ENCODE peak calls at places on chromosomes 2 and 18, in six cellular contexts. E, Z, D, X, Q and N are unnamed samples. For H3K4me1, the result is how much of the 10 kb centered on the place peaks cover.

GRCh38 chr2:226665306-226665831 is 134.3 kb downstream of the IRS1 start:
- DNase-seq in E (no peak), X (no peak), Q (no peak), Z (no peak), D (no peak), N (no peak)

GRCh38 chr2:160039166-160039903 is 23.1 kb downstream of the PLA2R1 start:
- DNase-seq in E (no peak), D (no peak), X (no peak), Q (no peak), Z (no peak), N (no peak)

GRCh38 chr2:37923308-37924055 is 1.6 kb upstream of the RMDN2 start:
- DNase-seq in Z (no peak), E (no peak), Q (no peak), X (no peak), D (no peak), N (no peak)

GRCh38 chr2:24973812-24974211 is 2.1 kb upstream of the DNAJC27 start:
- DNase-seq in Q (no peak), X (no peak), Z (no peak), E (no peak), D (no peak), N (no peak)

GRCh38 chr18:54906636-54907180 is 52.6 kb downstream of the CCDC68 start:
- DNase-seq in E (no peak), D (no peak), Q (no peak), X (no peak), Z (no peak), N (peak)

GRCh38 chr2:65576861-65577601 is 144.6 kb upstream of the SPRED2 start:
- DNase-seq in D (no peak), X (no peak), Q (peak), Z (no peak), E (no peak), N (peak)

GRCh38 chr2:134134313-134134706 is 119.6 kb upstream of the MGAT5 start:
- DNase-seq in D (no peak), E (no peak), Q (no peak), Z (no peak), X (no peak), N (no peak)

GRCh38 chr2:164778723-164779122 is 62.9 kb downstream of the COBLL1 start:
- DNase-seq in D (no peak), X (no peak), E (no peak), Z (no peak), Q (no peak), N (no peak)

GRCh38 chr2:237498341-237498740 is 11.3 kb downstream of the MLPH start:
- DNase-seq in X (no peak), E (no peak), D (no peak), Z (no peak), Q (no peak), N (no peak)

GRCh38 chr2:168757223-168757622 is 45.2 kb upstream of the NOSTRIN start:
- DNase-seq in Q (no peak), Z (no peak), E (no peak), X (no peak), D (no peak), N (no peak)

GRCh38 chr18:12076424-12077140 is 17.1 kb upstream of the ANKRD62 start:
- DNase-seq in X (no peak), D (no peak), Q (peak), Z (no peak), E (peak), N (peak)

GRCh38 chr2:188079176-188079575 is 212.5 kb upstream of the GULP1 start:
- DNase-seq in X (no peak), Z (no peak), D (no peak), Q (no peak), E (no peak), N (peak)

DNA sequence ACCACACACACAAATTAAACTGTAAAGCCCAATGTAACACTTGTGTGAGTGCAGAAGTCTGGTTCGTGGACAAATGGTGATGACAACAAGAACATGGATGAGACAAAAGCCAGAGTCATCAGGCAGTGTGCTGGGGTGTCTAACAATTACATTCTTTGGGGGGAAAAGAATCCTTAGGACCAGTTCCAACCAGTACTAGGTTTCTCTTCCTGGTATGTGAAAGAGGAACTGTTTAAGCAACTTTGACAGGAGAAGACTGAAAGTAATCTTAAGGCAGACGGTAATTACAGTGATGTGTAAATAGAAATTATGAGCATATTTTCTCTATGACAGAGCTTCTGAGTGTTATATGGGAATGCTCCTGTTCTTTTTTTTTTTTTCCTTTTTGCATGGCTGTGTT is 133.4 kb downstream of the AFF3 start:
- DNase-seq in Z (no peak), X (no peak), Q (no peak), E (no peak), D (no peak), N (peak)
- H3K4me1 ChIP-seq in Z (under half), X (under half), Q (under half), E (under half), D (under half), N (under half)

GRCh38 chr18:72948439-72948838 is 80.7 kb upstream of the NETO1 start:
- DNase-seq in E (no peak), Z (no peak), D (no peak), X (no peak), Q (no peak), N (no peak)
- H3K4me1 ChIP-seq in E (under half), Z (under half), D (under half), X (under half), Q (under half), N (under half)

GRCh38 chr2:101745711-101746694 is 48.5 kb downstream of the MAP4K4 start:
- DNase-seq in X (no peak), Q (no peak), E (no peak), Z (no peak), D (no peak), N (no peak)

GRCh38 chr2:101740555-101740964 is 43.1 kb downstream of the MAP4K4 start:
- DNase-seq in Q (no peak), E (no peak), D (no peak), Z (no peak), X (no peak), N (no peak)

GRCh38 chr2:101741775-101742520 is 44.4 kb downstream of the MAP4K4 start:
- DNase-seq in E (no peak), X (no peak), D (peak), Z (no peak), Q (peak), N (no peak)

GRCh38 chr2:101744832-101745231 is 47.3 kb downstream of the MAP4K4 start:
- DNase-seq in E (no peak), X (no peak), Z (no peak), D (no peak), Q (no peak), N (no peak)

GRCh38 chr2:101743288-101743687 is 45.8 kb downstream of the MAP4K4 start:
- DNase-seq in E (no peak), X (no peak), Z (no peak), D (no peak), Q (no peak), N (no peak)
- H3K4me1 ChIP-seq in E (under half), X (half or more), Z (half or more), D (half or more), Q (half or more), N (under half)

GRCh38 chr2:44453289-44453688 is 91.5 kb downstream of the CAMKMT start:
- DNase-seq in X (no peak), D (no peak), Q (no peak), Z (no peak), E (no peak), N (no peak)
- H3K4me1 ChIP-seq in X (under half), D (under half), Q (under half), Z (under half), E (under half), N (under half)

GRCh38 chr18:24249716-24250115 is 110.9 kb downstream of the CABYR start:
- DNase-seq in X (no peak), E (no peak), Q (no peak), Z (no peak), D (no peak), N (no peak)
- H3K4me1 ChIP-seq in X (under half), E (under half), Q (under half), Z (under half), D (under half), N (under half)

GRCh38 chr2:109347626-109348025 is 218.6 kb downstream of the SH3RF3 start:
- DNase-seq in Q (no peak), Z (no peak), X (no peak), E (no peak), D (no peak), N (no peak)

GRCh38 chr2:109348645-109349554 is 219.9 kb downstream of the SH3RF3 start:
- DNase-seq in D (no peak), E (no peak), Z (no peak), X (peak), Q (no peak), N (no peak)

GRCh38 chr2:109349555-109350430 is 220.8 kb downstream of the SH3RF3 start:
- DNase-seq in D (no peak), E (no peak), Q (no peak), Z (no peak), X (no peak), N (no peak)

GRCh38 chr2:109346601-109347228 is 217.7 kb downstream of the SH3RF3 start:
- DNase-seq in Q (no peak), D (no peak), E (no peak), X (no peak), Z (no peak), N (peak)

DNA sequence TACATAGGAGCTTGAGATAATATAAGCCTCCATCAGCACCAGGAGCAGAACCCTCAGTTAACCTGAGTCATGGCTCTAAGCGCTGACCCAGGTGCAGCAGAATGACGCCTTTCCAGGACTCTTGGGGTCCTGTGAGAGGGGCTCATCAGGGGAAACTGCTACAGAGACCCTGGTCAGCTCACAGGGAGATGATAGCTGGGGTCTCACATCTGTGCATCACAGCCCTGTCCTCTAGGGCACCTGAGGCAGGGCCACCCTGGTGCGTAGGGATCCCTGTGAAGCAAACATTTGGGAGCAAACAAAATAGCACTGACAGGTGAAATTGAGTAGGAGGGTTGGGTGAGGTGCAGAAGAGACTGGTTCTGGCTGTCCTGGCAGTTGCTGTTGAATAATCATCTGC is 219.2 kb downstream of the SH3RF3 start:
- DNase-seq in Q (no peak), Z (no peak), X (no peak), E (no peak), D (no peak), N (no peak)
- H3K4me1 ChIP-seq in Q (under half), Z (under half), X (under half), E (under half), D (under half), N (under half)